ENCODE peak calls at places on chromosomes 7 and 10, in eight cellular contexts. K, S, Y, R, A, V, P and G are unnamed samples.

GRCh38 chr10:60718891-60719290 is 59.4 kb upstream of the CDK1 start:
- DNase-seq in K (no peak), S (no peak), Y (no peak), R (no peak), A (no peak), V (no peak), P (no peak), G (no peak)

GRCh38 chr7:107971613-107972012 is 31.3 kb downstream of the LAMB1 start:
- DNase-seq in K (peak; percentile 70), S (no peak), Y (no peak), R (no peak), A (peak; percentile 40), V (no peak), P (no peak), G (no peak)

GRCh38 chr7:98085674-98086073 is 21.0 kb upstream of the LMTK2 start:
- DNase-seq in K (no peak), S (no peak), Y (no peak), R (no peak), A (no peak), V (no peak), P (no peak), G (no peak)

GRCh38 chr10:66349726-66350125 is 576.1 kb upstream of the LRRTM3 start:
- DNase-seq in K (no peak), S (peak; percentile 70), Y (no peak), R (no peak), A (no peak), V (no peak), P (no peak), G (no peak)

GRCh38 chr10:119849031-119849789 is 23.4 kb downstream of the MCMBP start:
- DNase-seq in K (no peak), S (peak; percentile 82), Y (peak; percentile 65), R (no peak), A (no peak), V (no peak), P (no peak), G (no peak)

GRCh38 chr7:14739496-14740185 is 162.9 kb downstream of the DGKB start:
- DNase-seq in K (no peak), S (no peak), Y (no peak), R (no peak), A (no peak), V (no peak), P (no peak), G (no peak)

GRCh38 chr10:9833871-9834454 is 1183.7 kb upstream of the CELF2 start:
- DNase-seq in K (no peak), S (no peak), Y (no peak), R (no peak), A (no peak), V (no peak), P (no peak), G (no peak)

GRCh38 chr7:73904219-73905136 is 43.5 kb downstream of the TMEM270 start:
- DNase-seq in K (no peak), S (no peak), Y (no peak), R (no peak), A (no peak), V (no peak), P (no peak), G (no peak)

GRCh38 chr10:68153473-68154210 is 44.4 kb downstream of the MYPN start:
- DNase-seq in K (no peak), S (peak; percentile 100), Y (peak; percentile 95), R (no peak), A (no peak), V (no peak), P (peak; percentile 22), G (no peak)

GRCh38 chr10:109902992-109903947 is 20.0 kb downstream of the XPNPEP1 start:
- DNase-seq in K (no peak), S (peak; percentile 62), Y (no peak), R (no peak), A (no peak), V (no peak), P (no peak), G (no peak)

GRCh38 chr7:109552017-109552416 is 982.3 kb downstream of the DNAJB9 start:
- DNase-seq in K (no peak), S (peak; percentile 35), Y (no peak), R (no peak), A (no peak), V (no peak), P (no peak), G (no peak)

GRCh38 chr10:12981570-12981969 is 19.9 kb downstream of the CCDC3 start:
- DNase-seq in K (no peak), S (peak; percentile 60), Y (peak; percentile 10), R (no peak), A (no peak), V (no peak), P (no peak), G (no peak)

GRCh38 chr7:14233026-14233897 is 243.8 kb upstream of the ETV1 start:
- DNase-seq in K (no peak), S (peak; percentile 82), Y (peak; percentile 9), R (no peak), A (no peak), V (no peak), P (peak; percentile 7), G (no peak)

GRCh38 chr10:125113661-125114388 is 46.5 kb downstream of the CTBP2 start:
- DNase-seq in K (no peak), S (peak; percentile 23), Y (no peak), R (no peak), A (no peak), V (no peak), P (no peak), G (no peak)

GRCh38 chr10:34627741-34628140 is 187.4 kb downstream of the PARD3 start:
- DNase-seq in K (no peak), S (no peak), Y (no peak), R (no peak), A (no peak), V (no peak), P (no peak), G (no peak)

GRCh38 chr10:120978589-120979252 is 127.6 kb downstream of the WDR11 start:
- DNase-seq in K (no peak), S (no peak), Y (peak; percentile 57), R (no peak), A (no peak), V (no peak), P (no peak), G (no peak)

GRCh38 chr10:1807196-1807595 is 69.9 kb upstream of the ADARB2 start:
- DNase-seq in K (no peak), S (no peak), Y (no peak), R (no peak), A (no peak), V (no peak), P (no peak), G (no peak)

GRCh38 chr7:141053626-141054025 is 20.2 kb upstream of the TMEM178B start:
- DNase-seq in K (no peak), S (peak; percentile 29), Y (no peak), R (no peak), A (no peak), V (peak; percentile 37), P (no peak), G (no peak)

GRCh38 chr10:45441239-45441638 is 67.2 kb downstream of the ALOX5 start:
- DNase-seq in K (no peak), S (no peak), Y (no peak), R (no peak), A (no peak), V (no peak), P (no peak), G (no peak)

GRCh38 chr10:480928-481551 is 208.4 kb downstream of the DIP2C start:
- DNase-seq in K (no peak), S (no peak), Y (no peak), R (no peak), A (no peak), V (no peak), P (peak; percentile 25), G (no peak)

GRCh38 chr10:98323221-98324164 is 55.5 kb upstream of the LOXL4 start:
- DNase-seq in K (peak; percentile 87), S (peak; percentile 94), Y (peak; percentile 73), R (no peak), A (peak; percentile 97), V (no peak), P (no peak), G (no peak)

GRCh38 chr7:155333346-155334234 is 35.9 kb downstream of the INSIG1 start:
- DNase-seq in K (no peak), S (no peak), Y (no peak), R (no peak), A (peak; percentile 21), V (no peak), P (peak; percentile 7), G (no peak)

GRCh38 chr10:10609379-10609955 is 408.2 kb upstream of the CELF2 start:
- DNase-seq in K (no peak), S (no peak), Y (no peak), R (no peak), A (no peak), V (no peak), P (no peak), G (no peak)

GRCh38 chr7:116307253-116307652 is 96.9 kb downstream of the TES start:
- DNase-seq in K (no peak), S (no peak), Y (no peak), R (no peak), A (no peak), V (no peak), P (no peak), G (no peak)

GRCh38 chr7:32481176-32481575 is 9.0 kb downstream of the LSM5 start:
- DNase-seq in K (no peak), S (no peak), Y (no peak), R (no peak), A (peak; percentile 29), V (no peak), P (no peak), G (no peak)

GRCh38 chr10:52099026-52099600 is 215.0 kb upstream of the DKK1 start:
- DNase-seq in K (no peak), S (no peak), Y (no peak), R (no peak), A (no peak), V (no peak), P (no peak), G (no peak)

GRCh38 chr10:14820010-14820774 is 17.6 kb downstream of the CDNF start:
- DNase-seq in K (no peak), S (peak; percentile 96), Y (peak; percentile 48), R (no peak), A (no peak), V (no peak), P (no peak), G (no peak)

GRCh38 chr10:86520871-86521619 is 547 bp downstream of the WAPL start:
- DNase-seq in K (peak; percentile 75), S (peak; percentile 77), Y (no peak), R (peak; percentile 58), A (peak; percentile 77), V (no peak), P (no peak), G (no peak)